ENCODE peak calls at places on chromosomes 1 and 21, in four cellular contexts. One of them, this sample, is unnamed.

GRCh38 chr1:157315544-157315943 is 177.3 kb upstream of the ETV3 start:
- DNase-seq in nephron progenitor cell: no peak
- DNase-seq in lower lobe of right lung: no peak
- DNase-seq in stomach: no peak
- DNase-seq in this sample: no peak

GRCh38 chr1:35598895-35599294 is 25.8 kb downstream of the TFAP2E start:
- DNase-seq in nephron progenitor cell: no peak
- DNase-seq in lower lobe of right lung: no peak
- DNase-seq in stomach: no peak
- DNase-seq in this sample: no peak

GRCh38 chr1:199041173-199041914 is 402.5 kb downstream of the PTPRC start:
- DNase-seq in nephron progenitor cell: no peak
- DNase-seq in lower lobe of right lung: no peak
- DNase-seq in stomach: no peak
- DNase-seq in this sample: no peak

GRCh38 chr21:42570362-42570761 is 56.7 kb downstream of the SLC37A1 start:
- DNase-seq in nephron progenitor cell: no peak
- DNase-seq in lower lobe of right lung: no peak
- DNase-seq in stomach: peak
- DNase-seq in this sample: no peak

GRCh38 chr1:27447399-27447798 is 42.6 kb downstream of the WASF2 start:
- DNase-seq in nephron progenitor cell: no peak
- DNase-seq in lower lobe of right lung: no peak
- DNase-seq in stomach: no peak
- DNase-seq in this sample: no peak

GRCh38 chr1:47681735-47682134 is 243.9 kb downstream of the FOXD2 start:
- DNase-seq in nephron progenitor cell: no peak
- DNase-seq in lower lobe of right lung: no peak
- DNase-seq in stomach: peak
- DNase-seq in this sample: no peak

GRCh38 chr1:208121965-208122364 is 122.2 kb downstream of the PLXNA2 start:
- DNase-seq in nephron progenitor cell: no peak
- DNase-seq in lower lobe of right lung: no peak
- DNase-seq in stomach: no peak
- DNase-seq in this sample: no peak

GRCh38 chr21:39125752-39126485 is 57.3 kb downstream of the PSMG1 start:
- DNase-seq in nephron progenitor cell: peak
- DNase-seq in lower lobe of right lung: no peak
- DNase-seq in stomach: peak
- DNase-seq in this sample: no peak

GRCh38 chr1:48500541-48501440 is 28.8 kb upstream of the SPATA6 start:
- DNase-seq in nephron progenitor cell: no peak
- DNase-seq in lower lobe of right lung: no peak
- DNase-seq in stomach: no peak
- DNase-seq in this sample: no peak

GRCh38 chr1:218874801-218875400 is 298.8 kb upstream of the LYPLAL1 start:
- DNase-seq in nephron progenitor cell: no peak
- DNase-seq in lower lobe of right lung: no peak
- DNase-seq in stomach: no peak
- DNase-seq in this sample: no peak

GRCh38 chr1:221217029-221217428 is 337.8 kb downstream of the HLX start:
- DNase-seq in nephron progenitor cell: no peak
- DNase-seq in lower lobe of right lung: no peak
- DNase-seq in stomach: no peak
- DNase-seq in this sample: no peak

GRCh38 chr21:32062591-32063227 is 189.9 kb downstream of the HUNK start:
- DNase-seq in nephron progenitor cell: no peak
- DNase-seq in lower lobe of right lung: no peak
- DNase-seq in stomach: no peak
- DNase-seq in this sample: no peak

GRCh38 chr1:17004466-17005364 is 7.0 kb downstream of the ATP13A2 start:
- DNase-seq in nephron progenitor cell: no peak
- DNase-seq in lower lobe of right lung: no peak
- DNase-seq in stomach: no peak
- DNase-seq in this sample: no peak

DNA sequence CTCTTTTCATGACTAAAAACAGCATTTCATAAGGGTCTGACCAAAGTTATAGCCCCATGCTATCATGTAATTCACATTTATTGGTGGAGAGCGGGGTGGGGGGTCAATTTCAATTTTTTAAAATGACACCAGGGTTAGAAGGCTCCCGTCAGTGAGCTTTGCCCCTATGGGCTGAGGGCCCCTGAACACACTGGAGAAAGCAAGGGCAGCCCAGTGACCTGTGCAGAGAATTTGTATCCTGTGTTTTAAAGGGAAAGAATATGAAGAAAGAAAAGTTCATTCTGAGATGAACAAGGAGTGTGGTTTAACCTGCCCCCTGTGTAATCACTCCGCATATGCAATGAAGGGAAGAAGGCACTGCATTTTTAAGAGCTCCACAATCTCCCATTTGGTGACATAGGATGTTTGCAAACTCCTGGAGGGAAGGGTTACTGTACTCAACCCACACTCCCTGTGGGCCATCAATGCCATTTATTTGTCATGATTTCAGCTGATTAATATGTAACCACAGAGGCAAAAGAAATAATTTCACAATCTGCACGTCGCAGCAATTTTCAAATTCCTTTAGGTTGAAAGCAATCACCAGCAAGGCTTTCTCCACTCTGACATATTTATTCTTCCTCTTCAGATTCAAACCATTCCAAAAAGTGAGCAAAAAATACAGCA is 95.6 kb downstream of the ZNF281 start:
- DNase-seq in nephron progenitor cell: no peak
- DNase-seq in lower lobe of right lung: no peak
- DNase-seq in stomach: no peak
- DNase-seq in this sample: no peak
- TF ChIP-seq CTCF in nephron progenitor cell: no peak
- TF ChIP-seq CTCF in lower lobe of right lung: no peak
- TF ChIP-seq CTCF in stomach: no peak
- TF ChIP-seq CTCF in this sample: no peak

GRCh38 chr1:181985281-181985680 is 76.2 kb downstream of the ZNF648 start:
- DNase-seq in nephron progenitor cell: no peak
- DNase-seq in lower lobe of right lung: no peak
- DNase-seq in stomach: no peak
- DNase-seq in this sample: no peak
- TF ChIP-seq CTCF in nephron progenitor cell: no peak
- TF ChIP-seq CTCF in lower lobe of right lung: no peak
- TF ChIP-seq CTCF in stomach: no peak
- TF ChIP-seq CTCF in this sample: no peak

DNA sequence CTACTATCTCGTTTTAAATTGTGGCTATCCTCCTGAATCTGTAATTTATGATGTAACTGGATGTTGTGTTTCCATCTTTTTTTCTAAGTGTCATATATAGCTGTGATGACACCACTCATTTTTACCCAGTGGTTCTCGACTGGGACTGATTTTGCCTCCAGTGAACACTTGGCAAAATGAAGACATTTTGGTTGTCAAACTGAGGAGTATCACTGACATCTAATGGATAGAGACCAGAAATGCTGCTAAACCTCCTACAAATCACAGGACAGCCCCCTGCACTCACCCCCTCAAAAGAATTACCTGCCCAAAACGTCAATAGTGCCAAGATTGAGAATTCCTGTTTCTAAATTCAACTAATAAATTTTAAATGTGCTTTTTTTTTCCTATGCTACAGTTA is 1.9 kb downstream of the TRMT13 start:
- DNase-seq in nephron progenitor cell: no peak
- DNase-seq in lower lobe of right lung: no peak
- DNase-seq in stomach: no peak
- DNase-seq in this sample: no peak
- TF ChIP-seq CTCF in nephron progenitor cell: no peak
- TF ChIP-seq CTCF in lower lobe of right lung: no peak
- TF ChIP-seq CTCF in stomach: no peak
- TF ChIP-seq CTCF in this sample: no peak

DNA sequence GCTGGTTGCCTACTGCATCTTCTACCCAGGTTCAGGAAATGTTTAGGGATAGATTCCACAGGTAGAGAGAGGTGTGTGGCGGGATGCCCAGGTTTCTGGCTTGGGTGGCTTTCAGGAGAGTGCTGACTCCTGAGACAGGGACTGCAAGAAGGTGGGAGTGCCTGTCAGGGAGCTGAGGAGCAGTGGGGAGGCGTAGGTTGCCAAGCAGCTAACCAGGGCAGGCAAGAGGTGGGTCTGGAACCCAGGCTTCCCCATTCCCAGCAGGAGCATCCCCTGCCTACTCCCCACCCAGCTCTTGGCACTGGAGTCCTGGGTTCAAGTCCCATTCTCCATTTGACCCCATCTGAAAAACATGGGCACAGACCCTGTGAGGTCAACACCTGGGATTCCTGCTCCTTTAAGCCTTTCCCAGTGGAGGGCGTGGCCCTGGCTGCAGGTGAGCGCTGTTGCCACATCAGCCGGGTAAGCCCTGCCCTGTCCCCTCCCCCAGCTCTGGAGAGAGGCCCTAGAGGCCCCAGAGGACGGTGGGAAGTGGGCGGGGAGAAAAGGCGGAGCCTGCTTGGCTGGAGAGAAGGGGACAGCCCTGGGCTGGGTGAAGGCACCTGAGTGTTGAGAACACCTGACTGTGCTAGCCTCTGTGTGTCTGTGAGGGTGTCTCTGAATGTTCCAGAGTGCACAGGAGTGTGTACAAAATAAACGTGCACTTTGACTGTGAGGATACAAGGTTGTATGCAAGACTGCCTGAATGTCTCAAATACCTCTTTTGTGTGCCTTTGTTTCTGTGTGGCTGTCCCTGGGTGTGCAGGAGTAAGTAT is 13.9 kb upstream of the SYNC start:
- DNase-seq in nephron progenitor cell: peak
- DNase-seq in lower lobe of right lung: peak
- DNase-seq in stomach: peak
- DNase-seq in this sample: no peak
- TF ChIP-seq CTCF in nephron progenitor cell: no peak
- TF ChIP-seq CTCF in lower lobe of right lung: no peak
- TF ChIP-seq CTCF in stomach: peak
- TF ChIP-seq CTCF in this sample: no peak

GRCh38 chr1:160541622-160542302 is 18.7 kb upstream of the SLAMF6 start:
- DNase-seq in nephron progenitor cell: no peak
- DNase-seq in lower lobe of right lung: no peak
- DNase-seq in stomach: no peak
- DNase-seq in this sample: no peak

GRCh38 chr1:160542303-160542945 is 19.4 kb upstream of the SLAMF6 start:
- DNase-seq in nephron progenitor cell: no peak
- DNase-seq in lower lobe of right lung: no peak
- DNase-seq in stomach: peak
- DNase-seq in this sample: no peak

GRCh38 chr1:160547371-160547901 is 24.4 kb upstream of the SLAMF6 start:
- DNase-seq in nephron progenitor cell: no peak
- DNase-seq in lower lobe of right lung: no peak
- DNase-seq in stomach: no peak
- DNase-seq in this sample: no peak

GRCh38 chr1:160546942-160547341 is 23.9 kb upstream of the SLAMF6 start:
- DNase-seq in nephron progenitor cell: no peak
- DNase-seq in lower lobe of right lung: peak
- DNase-seq in stomach: no peak
- DNase-seq in this sample: no peak

GRCh38 chr1:160544647-160545046 is 21.6 kb upstream of the SLAMF6 start:
- DNase-seq in nephron progenitor cell: no peak
- DNase-seq in lower lobe of right lung: no peak
- DNase-seq in stomach: no peak
- DNase-seq in this sample: no peak
- TF ChIP-seq CTCF in nephron progenitor cell: peak
- TF ChIP-seq CTCF in lower lobe of right lung: peak
- TF ChIP-seq CTCF in stomach: peak
- TF ChIP-seq CTCF in this sample: no peak

DNA sequence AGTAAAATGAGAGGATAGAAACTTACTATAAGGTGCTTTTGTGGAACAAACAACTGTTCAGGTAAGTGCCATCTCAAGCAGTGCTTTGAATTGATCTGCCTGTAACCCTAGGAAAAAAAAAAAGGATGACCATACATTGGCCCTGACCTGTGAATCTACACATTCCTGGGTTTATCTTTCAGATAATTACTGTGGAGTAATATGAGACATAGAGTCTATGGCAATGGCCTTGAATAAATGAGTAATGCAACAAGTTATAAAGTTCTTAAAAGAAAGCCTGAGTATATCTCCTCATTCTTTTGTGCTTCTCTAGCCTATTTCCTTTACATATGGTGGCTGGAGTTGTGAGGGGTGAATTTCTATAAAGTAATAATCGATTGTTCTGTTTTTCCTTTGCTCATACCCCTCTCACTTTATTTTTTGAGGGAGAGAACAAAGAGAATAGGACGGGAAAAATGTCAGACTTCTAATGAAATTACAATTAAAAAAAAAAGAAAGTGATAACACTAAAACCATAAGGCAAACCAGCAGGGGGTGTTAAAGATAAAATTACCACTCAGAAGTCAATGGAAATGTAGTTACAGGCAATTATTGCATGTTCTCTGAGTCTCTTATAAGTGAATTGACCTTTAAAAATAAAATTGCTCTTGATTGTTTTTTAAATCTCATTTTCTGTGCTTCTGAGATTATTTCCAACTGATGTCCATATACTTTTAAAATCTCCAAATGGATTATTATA is 12.4 kb upstream of the ATP1A1 start:
- DNase-seq in nephron progenitor cell: no peak
- DNase-seq in lower lobe of right lung: no peak
- DNase-seq in stomach: no peak
- DNase-seq in this sample: no peak
- TF ChIP-seq CTCF in nephron progenitor cell: no peak
- TF ChIP-seq CTCF in lower lobe of right lung: peak
- TF ChIP-seq CTCF in stomach: peak
- TF ChIP-seq CTCF in this sample: no peak

GRCh38 chr21:26169061-26169610 is 1.4 kb downstream of the APP start:
- DNase-seq in nephron progenitor cell: peak
- DNase-seq in lower lobe of right lung: no peak
- DNase-seq in stomach: peak
- DNase-seq in this sample: peak
- TF ChIP-seq CTCF in nephron progenitor cell: peak
- TF ChIP-seq CTCF in lower lobe of right lung: peak
- TF ChIP-seq CTCF in stomach: peak
- TF ChIP-seq CTCF in this sample: no peak

DNA sequence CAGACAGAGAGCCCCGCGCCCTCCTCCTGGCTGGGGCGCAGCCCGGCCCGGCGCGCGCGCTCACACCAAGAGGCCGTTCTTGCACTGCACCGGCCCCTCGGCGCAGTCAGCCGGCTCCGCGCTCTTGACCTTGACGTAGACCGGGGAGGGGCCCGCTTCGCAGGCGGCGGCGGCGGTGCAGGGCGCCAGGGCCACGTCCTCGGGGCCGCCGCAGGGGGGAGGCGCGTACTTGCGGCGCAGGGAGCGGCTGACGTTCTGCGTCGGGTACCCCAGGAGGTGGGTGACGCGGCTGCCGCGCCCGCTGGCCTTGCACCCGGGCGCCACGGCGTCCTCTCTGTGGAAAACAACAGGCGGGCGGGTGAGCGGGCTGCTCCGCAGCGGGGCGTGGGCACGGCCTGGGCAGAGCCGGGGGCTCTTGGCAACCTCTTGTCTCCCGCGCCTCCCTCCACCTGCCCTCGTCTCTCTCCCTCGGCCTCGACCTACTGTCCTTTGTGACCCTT is 7.7 kb downstream of the VSIG8 start:
- DNase-seq in nephron progenitor cell: peak
- DNase-seq in lower lobe of right lung: peak
- DNase-seq in stomach: peak
- DNase-seq in this sample: peak
- TF ChIP-seq CTCF in nephron progenitor cell: no peak
- TF ChIP-seq CTCF in lower lobe of right lung: peak
- TF ChIP-seq CTCF in stomach: no peak
- TF ChIP-seq CTCF in this sample: no peak

GRCh38 chr1:15168479-15168878 is 14.9 kb downstream of the TMEM51 start:
- DNase-seq in nephron progenitor cell: no peak
- DNase-seq in lower lobe of right lung: no peak
- DNase-seq in stomach: no peak
- DNase-seq in this sample: no peak
- TF ChIP-seq CTCF in nephron progenitor cell: no peak
- TF ChIP-seq CTCF in lower lobe of right lung: no peak
- TF ChIP-seq CTCF in stomach: no peak
- TF ChIP-seq CTCF in this sample: no peak

GRCh38 chr21:45525910-45526306 is 16.3 kb downstream of the SLC19A1 start:
- DNase-seq in nephron progenitor cell: peak
- DNase-seq in lower lobe of right lung: peak
- DNase-seq in stomach: peak
- DNase-seq in this sample: no peak
- TF ChIP-seq CTCF in nephron progenitor cell: no peak
- TF ChIP-seq CTCF in lower lobe of right lung: no peak
- TF ChIP-seq CTCF in stomach: no peak
- TF ChIP-seq CTCF in this sample: no peak